ENCODE peak calls at places on chromosomes 11 and 22, in six cellular contexts. V, C, R, G, H and D are unnamed samples.

GRCh38 chr22:21840236-21840823 is 27.1 kb downstream of the MAPK1 start:
- DNase-seq in V (no peak), C (no peak), R (no peak), G (no peak), H (no peak), D (no peak)

GRCh38 chr11:115134886-115135285 is 369.3 kb downstream of the CADM1 start:
- DNase-seq in V (no peak), C (no peak), R (no peak), G (no peak), H (no peak), D (no peak)

GRCh38 chr11:39374963-39375698 is 2084.3 kb downstream of the LRRC4C start:
- DNase-seq in V (peak; percentile 10), C (no peak), R (no peak), G (peak; percentile 2), H (no peak), D (no peak)

GRCh38 chr11:68479390-68479789 is 18.8 kb downstream of the PPP6R3 start:
- DNase-seq in V (no peak), C (no peak), R (no peak), G (no peak), H (no peak), D (no peak)

GRCh38 chr22:17633217-17633997 is 4.9 kb upstream of the ATP6V1E1 start:
- DNase-seq in V (peak; percentile 34), C (peak; percentile 50), R (no peak), G (no peak), H (no peak), D (no peak)

GRCh38 chr11:19664896-19665548 is 47.6 kb upstream of the NAV2 start:
- DNase-seq in V (no peak), C (peak; percentile 20), R (no peak), G (no peak), H (no peak), D (no peak)

GRCh38 chr11:62269654-62270278 is at the start of gene SCGB2A2:
- DNase-seq in V (no peak), C (no peak), R (no peak), G (no peak), H (no peak), D (no peak)

GRCh38 chr11:44886765-44887164 is 63.9 kb downstream of the TP53I11 start:
- DNase-seq in V (no peak), C (peak; percentile 45), R (no peak), G (peak; percentile 10), H (no peak), D (peak; percentile 61)

GRCh38 chr11:11569936-11570491 is 51.8 kb downstream of the GALNT18 start:
- DNase-seq in V (no peak), C (no peak), R (no peak), G (peak; percentile 28), H (no peak), D (peak; percentile 80)

GRCh38 chr11:32121012-32121411 is 30.1 kb downstream of the RCN1 start:
- DNase-seq in V (no peak), C (no peak), R (no peak), G (no peak), H (no peak), D (no peak)

GRCh38 chr11:33801821-33802413 is 27.6 kb upstream of the FBXO3 start:
- DNase-seq in V (no peak), C (no peak), R (no peak), G (no peak), H (no peak), D (no peak)

GRCh38 chr11:86176165-86176884 is 68.2 kb upstream of the EED start:
- DNase-seq in V (no peak), C (no peak), R (no peak), G (peak; percentile 36), H (no peak), D (no peak)